ENCODE peak calls at places on chromosomes 4 and X, in four cellular contexts. One of them, this sample, is unnamed.

GRCh38 chr4:47930971-47931804 is 16.8 kb upstream of the NFXL1 start:
- DNase-seq in activated gamma-delta T cell: no peak
- DNase-seq in fibroblast of the aortic adventitia: peak
- DNase-seq in cardiac muscle cell: peak
- DNase-seq in this sample: no peak

GRCh38 chr4:81096566-81096965 is 66.1 kb downstream of the BMP3 start:
- DNase-seq in activated gamma-delta T cell: no peak
- DNase-seq in fibroblast of the aortic adventitia: peak
- DNase-seq in cardiac muscle cell: peak
- DNase-seq in this sample: no peak

GRCh38 chr4:132910226-132910748 is 238.8 kb upstream of the PCDH10 start:
- DNase-seq in activated gamma-delta T cell: no peak
- DNase-seq in fibroblast of the aortic adventitia: no peak
- DNase-seq in cardiac muscle cell: no peak
- DNase-seq in this sample: no peak

GRCh38 chr4:123699823-123700822 is 303.5 kb downstream of the SPRY1 start:
- DNase-seq in activated gamma-delta T cell: no peak
- DNase-seq in fibroblast of the aortic adventitia: peak
- DNase-seq in cardiac muscle cell: peak
- DNase-seq in this sample: no peak

GRCh38 chr4:108172231-108172779 is 3.6 kb upstream of the LEF1 start:
- DNase-seq in activated gamma-delta T cell: peak
- DNase-seq in fibroblast of the aortic adventitia: no peak
- DNase-seq in cardiac muscle cell: peak
- DNase-seq in this sample: no peak

GRCh38 chr4:150385606-150386005 is 196.3 kb upstream of the MAB21L2 start:
- DNase-seq in activated gamma-delta T cell: no peak
- DNase-seq in fibroblast of the aortic adventitia: peak
- DNase-seq in cardiac muscle cell: peak
- DNase-seq in this sample: no peak

GRCh38 chrX:4935387-4935786 is 1221.9 kb upstream of the PRKX start:
- DNase-seq in activated gamma-delta T cell: no peak
- DNase-seq in fibroblast of the aortic adventitia: no peak
- DNase-seq in cardiac muscle cell: no peak
- DNase-seq in this sample: no peak

GRCh38 chrX:82218361-82218760 is 1016.5 kb downstream of the SH3BGRL start:
- DNase-seq in activated gamma-delta T cell: no peak
- DNase-seq in fibroblast of the aortic adventitia: peak
- DNase-seq in cardiac muscle cell: no peak
- DNase-seq in this sample: no peak

GRCh38 chr4:28565434-28565833 is 1704.8 kb downstream of the STIM2 start:
- DNase-seq in activated gamma-delta T cell: no peak
- DNase-seq in fibroblast of the aortic adventitia: peak
- DNase-seq in cardiac muscle cell: no peak
- DNase-seq in this sample: no peak

GRCh38 chr4:82886145-82886942 is 4.6 kb downstream of the SEC31A start:
- DNase-seq in activated gamma-delta T cell: no peak
- DNase-seq in fibroblast of the aortic adventitia: peak
- DNase-seq in cardiac muscle cell: no peak
- DNase-seq in this sample: no peak

GRCh38 chr4:27027428-27027827 is 166.8 kb downstream of the STIM2 start:
- DNase-seq in activated gamma-delta T cell: no peak
- DNase-seq in fibroblast of the aortic adventitia: no peak
- DNase-seq in cardiac muscle cell: no peak
- DNase-seq in this sample: no peak

GRCh38 chr4:13483142-13484044 is 747 bp downstream of the RAB28 start:
- DNase-seq in activated gamma-delta T cell: no peak
- DNase-seq in fibroblast of the aortic adventitia: peak
- DNase-seq in cardiac muscle cell: peak
- DNase-seq in this sample: peak

GRCh38 chr4:187380181-187380581 is 615.4 kb upstream of the ZFP42 start:
- DNase-seq in activated gamma-delta T cell: no peak
- DNase-seq in fibroblast of the aortic adventitia: no peak
- DNase-seq in cardiac muscle cell: peak
- DNase-seq in this sample: no peak

GRCh38 chrX:154409222-154409871 is at the start of gene DNASE1L1:
- DNase-seq in activated gamma-delta T cell: peak
- DNase-seq in fibroblast of the aortic adventitia: peak
- DNase-seq in cardiac muscle cell: peak
- DNase-seq in this sample: peak

GRCh38 chr4:176236909-176237308 is 32.1 kb downstream of the ASB5 start:
- DNase-seq in activated gamma-delta T cell: no peak
- DNase-seq in fibroblast of the aortic adventitia: peak
- DNase-seq in cardiac muscle cell: no peak
- DNase-seq in this sample: no peak

GRCh38 chr4:169338246-169338645 is 67.5 kb upstream of the SH3RF1 start:
- DNase-seq in activated gamma-delta T cell: no peak
- DNase-seq in fibroblast of the aortic adventitia: peak
- DNase-seq in cardiac muscle cell: no peak
- DNase-seq in this sample: no peak

GRCh38 chrX:46404774-46405173 is 140.4 kb downstream of the ZNF674 start:
- DNase-seq in activated gamma-delta T cell: no peak
- DNase-seq in fibroblast of the aortic adventitia: no peak
- DNase-seq in cardiac muscle cell: no peak
- DNase-seq in this sample: no peak

GRCh38 chrX:96394566-96394965 is 290.1 kb upstream of the DIAPH2 start:
- DNase-seq in activated gamma-delta T cell: no peak
- DNase-seq in fibroblast of the aortic adventitia: no peak
- DNase-seq in cardiac muscle cell: no peak
- DNase-seq in this sample: no peak